ENCODE peak calls at places on chromosomes 4 and X, in nine cellular contexts. S, L, U, G, K, W, Q, I and E are unnamed samples.

GRCh38 chr4:74501579-74501978 is 56.6 kb downstream of the AREG start:
- DNase-seq in S (no peak), L (no peak), U (no peak), G (no peak), K (peak; percentile 95), W (no peak), Q (no peak), I (no peak), E (no peak)

GRCh38 chr4:147877308-147877771 is 145.5 kb downstream of the ARHGAP10 start:
- DNase-seq in S (no peak), L (no peak), U (no peak), G (no peak), K (no peak), W (no peak), Q (no peak), I (no peak), E (no peak)

GRCh38 chrX:102976793-102977495 is 39.9 kb downstream of the RAB40AL start:
- DNase-seq in S (no peak), L (no peak), U (no peak), G (no peak), K (peak; percentile 35), W (no peak), Q (no peak), I (no peak), E (no peak)

GRCh38 chr4:148704291-148704690 is 262.1 kb upstream of the NR3C2 start:
- DNase-seq in S (peak; percentile 12), L (no peak), U (no peak), G (no peak), K (no peak), W (no peak), Q (peak; percentile 6), I (no peak), E (no peak)

GRCh38 chrX:33132569-33132968 is 78.8 kb downstream of the DMD start:
- DNase-seq in S (no peak), L (no peak), U (no peak), G (no peak), K (no peak), W (no peak), Q (no peak), I (no peak), E (no peak)

GRCh38 chr4:183118585-183118984 is 19.5 kb downstream of the WWC2 start:
- DNase-seq in S (peak; percentile 70), L (no peak), U (no peak), G (no peak), K (peak; percentile 87), W (no peak), Q (peak; percentile 67), I (no peak), E (no peak)

GRCh38 chr4:87019898-87020297 is 85.1 kb downstream of the AFF1 start:
- DNase-seq in S (no peak), L (no peak), U (no peak), G (no peak), K (no peak), W (no peak), Q (no peak), I (no peak), E (no peak)

GRCh38 chr4:120703908-120704307 is 218.6 kb downstream of the PRDM5 start:
- DNase-seq in S (no peak), L (no peak), U (no peak), G (no peak), K (no peak), W (no peak), Q (no peak), I (no peak), E (no peak)

GRCh38 chr4:123562994-123563745 is 166.6 kb downstream of the SPRY1 start:
- DNase-seq in S (no peak), L (no peak), U (no peak), G (no peak), K (peak; percentile 34), W (no peak), Q (no peak), I (no peak), E (no peak)

GRCh38 chrX:1521459-1521956 is 15.5 kb downstream of the P2RY8 start:
- DNase-seq in S (no peak), L (no peak), U (peak; percentile 71), G (peak; percentile 72), K (no peak), W (no peak), Q (no peak), I (no peak), E (no peak)

GRCh38 chrX:111133389-111133788 is 37.4 kb downstream of the PAK3 start:
- DNase-seq in S (no peak), L (no peak), U (no peak), G (no peak), K (peak; percentile 16), W (no peak), Q (no peak), I (no peak), E (no peak)

GRCh38 chr4:105474110-105474518 is 252 bp upstream of the PPA2 start:
- DNase-seq in S (no peak), L (peak; percentile 76), U (peak; percentile 91), G (no peak), K (peak; percentile 77), W (no peak), Q (peak; percentile 91), I (peak; percentile 86), E (peak; percentile 45)

DNA sequence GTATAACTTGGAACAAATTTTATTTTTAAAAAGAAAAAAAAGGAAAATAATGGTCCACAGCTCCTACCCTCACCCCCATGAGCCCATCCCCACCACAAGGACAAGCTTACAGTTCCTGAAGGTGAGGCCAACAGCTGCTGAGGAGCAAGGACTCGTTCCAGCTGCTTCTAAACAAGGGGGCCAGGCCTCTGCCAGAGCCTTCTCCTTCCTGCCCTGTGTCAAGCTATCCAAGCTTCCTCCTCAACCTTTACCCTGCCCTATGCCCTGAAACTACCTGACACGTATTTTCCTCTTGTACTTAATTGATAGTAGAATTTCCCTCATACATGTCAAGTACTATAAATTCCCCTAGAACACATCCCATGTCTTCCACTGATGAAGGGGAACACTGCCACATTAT is 8.8 kb downstream of the SH3D19 start:
- DNase-seq in S (no peak), L (no peak), U (peak; percentile 33), G (no peak), K (no peak), W (no peak), Q (no peak), I (no peak), E (no peak)
- H3K27ac ChIP-seq in S (no peak overlapping the region), L (no peak overlapping the region), U (peak overlapping the region; percentile 31), G (no peak overlapping the region), K (no peak overlapping the region), W (no peak overlapping the region), Q (no peak overlapping the region), I (no peak overlapping the region), E (no peak overlapping the region)

GRCh38 chr4:77015390-77015789 is 60.4 kb downstream of the CCNI start:
- DNase-seq in S (no peak), L (no peak), U (no peak), G (no peak), K (peak; percentile 90), W (no peak), Q (peak; percentile 33), I (no peak), E (no peak)

GRCh38 chr4:77010841-77011354 is 61.3 kb downstream of the SEPTIN11 start:
- DNase-seq in S (no peak), L (no peak), U (no peak), G (no peak), K (peak; percentile 86), W (no peak), Q (peak; percentile 47), I (no peak), E (no peak)

GRCh38 chr4:77014256-77014655 is 61.5 kb downstream of the CCNI start:
- DNase-seq in S (no peak), L (no peak), U (no peak), G (no peak), K (no peak), W (no peak), Q (no peak), I (no peak), E (no peak)

GRCh38 chr4:77009511-77010120 is 60.1 kb downstream of the SEPTIN11 start:
- DNase-seq in S (no peak), L (no peak), U (no peak), G (no peak), K (no peak), W (no peak), Q (no peak), I (no peak), E (no peak)

DNA sequence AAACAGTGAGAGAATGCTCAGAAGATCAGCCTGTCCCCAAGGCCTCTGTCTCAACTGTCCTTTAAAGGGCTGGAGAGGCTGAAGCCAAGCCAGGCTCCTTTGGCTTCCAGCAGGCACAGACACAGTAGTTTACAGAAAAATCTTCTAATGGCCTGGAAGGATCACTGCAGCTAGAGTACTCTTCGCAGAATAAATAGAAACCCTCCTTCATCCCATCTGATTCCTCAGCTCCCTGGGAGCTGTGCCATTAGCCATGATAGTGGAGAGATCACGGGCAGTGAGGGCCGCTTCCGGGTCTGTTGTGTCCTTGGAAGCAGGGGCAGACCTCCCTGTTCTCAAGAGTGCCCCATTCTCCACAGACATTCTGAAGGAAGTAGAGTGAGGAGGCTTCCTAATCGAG is 63.1 kb downstream of the CCNI start:
- DNase-seq in S (no peak), L (no peak), U (no peak), G (no peak), K (no peak), W (no peak), Q (no peak), I (peak; percentile 66), E (no peak)
- H3K4me1 ChIP-seq in S (peaks cover 7% of the 10 kb centered on the region), L (peaks cover 2% of the 10 kb centered on the region), U (no peaks in the 10 kb centered on the region), G (peaks cover 45% of the 10 kb centered on the region), K (peaks cover 19% of the 10 kb centered on the region), W (peaks cover 5% of the 10 kb centered on the region), Q (peaks cover 29% of the 10 kb centered on the region), I (peaks cover 8% of the 10 kb centered on the region), E (peaks cover 11% of the 10 kb centered on the region)

GRCh38 chr4:55866290-55866907 is 13.0 kb downstream of the EXOC1 start:
- DNase-seq in S (no peak), L (no peak), U (no peak), G (no peak), K (peak; percentile 96), W (no peak), Q (peak; percentile 65), I (no peak), E (no peak)

GRCh38 chr4:55866973-55867574 is 13.6 kb downstream of the EXOC1 start:
- DNase-seq in S (peak; percentile 78), L (no peak), U (no peak), G (no peak), K (peak; percentile 74), W (no peak), Q (peak; percentile 67), I (no peak), E (no peak)

GRCh38 chr4:55865228-55865806 is 11.9 kb downstream of the EXOC1 start:
- DNase-seq in S (no peak), L (no peak), U (no peak), G (no peak), K (peak; percentile 71), W (no peak), Q (no peak), I (no peak), E (no peak)

GRCh38 chr4:55868691-55869090 is 15.2 kb downstream of the EXOC1 start:
- DNase-seq in S (no peak), L (no peak), U (no peak), G (no peak), K (peak; percentile 20), W (no peak), Q (no peak), I (no peak), E (no peak)

GRCh38 chr4:55864577-55865223 is 11.3 kb downstream of the EXOC1 start:
- DNase-seq in S (no peak), L (no peak), U (no peak), G (no peak), K (no peak), W (no peak), Q (no peak), I (no peak), E (no peak)
- H3K36me3 ChIP-seq in S (peaks cover 9% of the 10 kb centered on the region), L (peaks cover 7% of the 10 kb centered on the region), U (no peaks in the 10 kb centered on the region), G (peaks cover 24% of the 10 kb centered on the region), K (peaks cover 18% of the 10 kb centered on the region), W (peaks cover 13% of the 10 kb centered on the region), Q (peaks cover 3% of the 10 kb centered on the region), I (no peaks in the 10 kb centered on the region), E (peaks cover 18% of the 10 kb centered on the region)

GRCh38 chr4:145679520-145679919 is 426 bp upstream of the C4orf51 start:
- DNase-seq in S (no peak), L (no peak), U (no peak), G (no peak), K (peak; percentile 97), W (peak; percentile 19), Q (peak; percentile 37), I (no peak), E (peak; percentile 60)
- H3K27ac ChIP-seq in S (no peak overlapping the region), L (no peak overlapping the region), U (peak overlapping the region; percentile 42), G (no peak overlapping the region), K (no peak overlapping the region), W (peak overlapping the region; percentile 71), Q (no peak overlapping the region), I (no peak overlapping the region), E (peak overlapping the region; percentile 38)